ENCODE peak calls at places on chromosomes 5 and 9, in six cellular contexts. Y, T, E, D, B and A are unnamed samples.

GRCh38 chr5:82111191-82111590 is 139.4 kb downstream of the ATG10 start:
- DNase-seq in E (no peak), B (no peak), T (no peak), Y (peak), D (no peak), A (no peak)

GRCh38 chr5:41821051-41821450 is 49.2 kb downstream of the OXCT1 start:
- DNase-seq in B (no peak), D (no peak), T (no peak), Y (no peak), E (no peak), A (no peak)

GRCh38 chr9:132486706-132487350 is 76.8 kb downstream of the CFAP77 start:
- DNase-seq in B (peak), D (no peak), E (no peak), T (peak), Y (no peak), A (peak)

GRCh38 chr9:120324996-120325642 is 254.8 kb downstream of the CDK5RAP2 start:
- DNase-seq in B (no peak), T (no peak), D (no peak), Y (no peak), E (no peak), A (no peak)

GRCh38 chr5:180119886-180120220 is 48.3 kb upstream of the RNF130 start:
- DNase-seq in D (no peak), T (no peak), B (no peak), Y (no peak), E (peak), A (no peak)

GRCh38 chr5:133882801-133883200 is 85.6 kb downstream of the C5orf15 start:
- DNase-seq in T (no peak), B (no peak), Y (no peak), E (no peak), D (no peak), A (peak)

GRCh38 chr5:40689442-40689841 is 9.7 kb downstream of the PTGER4 start:
- DNase-seq in D (no peak), B (no peak), E (no peak), T (no peak), Y (peak), A (no peak)

GRCh38 chr5:149207821-149208220 is 63.8 kb upstream of the AFAP1L1 start:
- DNase-seq in B (no peak), D (no peak), Y (no peak), T (no peak), E (no peak), A (no peak)

GRCh38 chr9:22342489-22343217 is 104.0 kb upstream of the DMRTA1 start:
- DNase-seq in E (no peak), D (no peak), T (no peak), B (no peak), Y (no peak), A (no peak)

GRCh38 chr5:132765311-132766019 is 11.6 kb downstream of the SEPTIN8 start:
- DNase-seq in Y (no peak), T (no peak), B (no peak), D (no peak), E (no peak), A (peak)

GRCh38 chr9:108838017-108838416 is 17.8 kb downstream of the ACTL7B start:
- DNase-seq in D (no peak), T (no peak), E (no peak), Y (no peak), B (no peak), A (no peak)